ENCODE peak calls at places on chromosome 22, in eight cellular contexts. C is lower leg skin; F is CD8-positive, alpha-beta T cell; O is stomach; P is IMR-90; T is endodermal cell; I is GM10248; B is GM23338. W is an unnamed sample.

GRCh38 chr22:49951001-49951677 is 9.4 kb upstream of the PIM3 start:
- DNase-seq in C (no peak), F (peak; percentile 66), O (peak; percentile 99), P (peak; percentile 64), T (peak; percentile 57), I (peak; percentile 69), B (no peak), W (peak; percentile 95)

GRCh38 chr22:38953577-38954413 is 3.6 kb upstream of the APOBEC3A start:
- DNase-seq in C (no peak), F (no peak), O (no peak), P (no peak), T (no peak), I (peak; percentile 93), B (no peak), W (no peak)

GRCh38 chr22:25661067-25661466 is 80.9 kb upstream of the MYO18B start:
- DNase-seq in C (no peak), F (no peak), O (no peak), P (no peak), T (no peak), I (no peak), B (no peak), W (no peak)

GRCh38 chr22:47586038-47586437 is 823.6 kb downstream of the TBC1D22A start:
- DNase-seq in C (no peak), F (no peak), O (no peak), P (no peak), T (no peak), I (no peak), B (no peak), W (no peak)

GRCh38 chr22:46777609-46777970 is 15.1 kb downstream of the TBC1D22A start:
- DNase-seq in C (no peak), F (peak; percentile 66), O (peak; percentile 43), P (no peak), T (no peak), I (peak; percentile 56), B (no peak), W (peak; percentile 59)

GRCh38 chr22:35444685-35445399 is 44.9 kb downstream of the MCM5 start:
- DNase-seq in C (no peak), F (no peak), O (no peak), P (no peak), T (no peak), I (no peak), B (no peak), W (peak; percentile 20)

GRCh38 chr22:42134033-42135020 is 3.7 kb upstream of the CYP2D6 start:
- DNase-seq in C (peak; percentile 83), F (no peak), O (no peak), P (no peak), T (no peak), I (no peak), B (no peak), W (no peak)

GRCh38 chr22:45490836-45491235 is 11.8 kb upstream of the FBLN1 start:
- DNase-seq in C (no peak), F (no peak), O (no peak), P (no peak), T (peak; percentile 43), I (no peak), B (no peak), W (no peak)

GRCh38 chr22:32793604-32794003 is 7.9 kb upstream of the TIMP3 start:
- DNase-seq in C (no peak), F (no peak), O (no peak), P (no peak), T (no peak), I (no peak), B (no peak), W (no peak)

GRCh38 chr22:24007253-24008021 is 2.2 kb upstream of the GSTT4 start:
- DNase-seq in C (no peak), F (no peak), O (no peak), P (no peak), T (no peak), I (peak; percentile 8), B (no peak), W (peak; percentile 62)

GRCh38 chr22:23237201-23237798 is 57.0 kb downstream of the BCR start:
- DNase-seq in C (no peak), F (no peak), O (peak; percentile 44), P (peak; percentile 66), T (peak; percentile 99), I (no peak), B (peak; percentile 63), W (no peak)

GRCh38 chr22:32573991-32574390 is 99.4 kb downstream of the FBXO7 start:
- DNase-seq in C (peak; percentile 66), F (no peak), O (no peak), P (no peak), T (no peak), I (no peak), B (no peak), W (no peak)

GRCh38 chr22:17284917-17285316 is 65.7 kb upstream of the ADA2 start:
- DNase-seq in C (no peak), F (no peak), O (no peak), P (no peak), T (no peak), I (no peak), B (no peak), W (no peak)

GRCh38 chr22:45638834-45639746 is 32.5 kb upstream of the ATXN10 start:
- DNase-seq in C (peak; percentile 95), F (no peak), O (peak; percentile 59), P (no peak), T (no peak), I (no peak), B (peak; percentile 18), W (peak; percentile 86)

GRCh38 chr22:46360891-46361290 is 25.4 kb downstream of the TRMU start:
- DNase-seq in C (no peak), F (no peak), O (no peak), P (no peak), T (no peak), I (no peak), B (no peak), W (peak; percentile 63)

GRCh38 chr22:46057762-46058420 is 80.9 kb upstream of the WNT7B start:
- DNase-seq in C (peak; percentile 87), F (no peak), O (peak; percentile 57), P (no peak), T (peak; percentile 21), I (peak; percentile 88), B (no peak), W (peak; percentile 51)

DNA sequence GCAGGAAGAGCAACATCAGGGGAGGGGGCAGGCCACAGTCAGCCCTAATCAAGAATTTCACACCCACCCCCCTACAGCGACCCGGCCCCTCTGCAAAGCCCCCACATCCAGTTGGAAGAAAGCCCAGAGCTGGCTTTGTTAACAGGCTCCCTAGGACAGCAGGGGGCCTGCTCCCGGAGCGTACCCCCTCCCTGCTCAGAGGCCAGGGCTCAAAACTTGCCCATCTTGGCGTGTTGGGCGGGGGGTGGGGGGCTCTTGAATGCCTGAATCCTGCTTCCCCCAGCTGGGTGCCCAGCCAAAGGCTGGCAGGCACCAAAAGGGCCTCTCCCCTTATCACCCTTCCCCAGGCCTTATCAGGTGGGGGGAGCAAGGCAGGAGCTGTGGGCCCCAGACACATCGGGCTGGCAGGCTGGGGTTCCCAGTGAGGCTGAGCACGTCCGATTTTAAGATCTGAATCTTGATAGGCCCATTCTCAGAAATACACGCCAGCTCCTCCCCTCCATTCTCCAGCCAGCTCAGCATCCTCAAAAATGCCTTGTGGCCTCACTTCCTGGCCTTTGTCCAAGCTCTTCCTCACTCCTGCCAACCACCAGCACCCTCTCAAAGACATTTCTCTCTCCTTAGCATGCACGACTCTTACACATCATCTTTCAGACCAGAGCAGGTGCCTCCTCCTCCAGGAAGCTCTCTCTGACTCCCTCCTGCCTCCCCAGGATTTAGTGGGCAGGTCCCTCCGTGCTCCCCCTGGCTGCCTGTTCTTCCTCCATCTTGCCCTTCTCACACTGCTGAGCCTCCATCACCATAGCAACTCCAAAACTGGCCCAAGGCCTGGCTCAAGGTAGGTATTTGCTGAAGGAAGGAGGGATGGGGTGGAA is 384.8 kb downstream of the MN1 start:
- DNase-seq in C (no peak), F (no peak), O (peak; percentile 34), P (peak; percentile 88), T (peak; percentile 83), I (no peak), B (peak; percentile 83), W (no peak)
- TF ChIP-seq CTCF in C (no peak), F (no peak), O (no peak), P (no peak), T (peak; percentile 35), I (no peak), B (peak; percentile 42), W (no peak)

DNA sequence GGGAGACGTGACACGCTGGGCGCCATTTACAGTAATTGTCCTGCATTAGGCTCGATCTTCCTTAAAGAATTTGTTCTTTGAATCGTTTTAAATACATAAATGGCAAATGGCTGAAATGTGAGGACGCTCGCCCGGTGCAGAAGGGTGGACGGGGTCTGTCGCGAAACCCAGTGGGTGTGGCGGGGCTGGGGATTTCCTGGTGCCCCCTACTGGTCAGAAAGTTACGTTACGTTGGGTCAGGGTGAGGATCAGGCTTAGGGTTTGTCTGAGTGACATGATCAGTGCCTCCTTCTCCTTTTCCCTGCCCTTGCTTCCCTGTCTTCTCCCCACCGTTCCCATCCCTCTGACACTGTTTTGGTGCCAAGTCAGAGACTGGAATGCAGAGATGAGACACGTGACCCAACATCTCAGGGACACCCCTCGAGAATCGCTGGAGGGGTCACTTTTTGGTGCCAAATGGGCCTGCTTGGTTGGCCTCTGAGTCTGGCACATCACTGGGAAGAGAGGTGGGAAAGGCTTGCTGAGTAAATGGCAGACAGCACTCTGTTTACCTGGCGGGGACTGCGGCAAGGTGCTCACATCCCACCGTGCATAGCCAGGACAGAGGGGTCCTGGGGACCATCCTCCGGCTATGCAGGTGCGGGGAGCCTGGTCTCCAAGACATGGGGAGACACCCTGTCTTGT is 1107.6 kb downstream of the BRD1 start:
- DNase-seq in C (no peak), F (no peak), O (no peak), P (no peak), T (peak; percentile 83), I (no peak), B (peak; percentile 1), W (no peak)
- TF ChIP-seq CTCF in C (no peak), F (no peak), O (no peak), P (no peak), T (peak; percentile 78), I (no peak), B (no peak), W (no peak)

GRCh38 chr22:37127350-37127878 is 17.9 kb upstream of the TMPRSS6 start:
- DNase-seq in C (no peak), F (no peak), O (no peak), P (no peak), T (no peak), I (no peak), B (no peak), W (peak; percentile 22)

GRCh38 chr22:37130031-37130430 is 19.7 kb downstream of the IL2RB start:
- DNase-seq in C (no peak), F (no peak), O (no peak), P (no peak), T (no peak), I (no peak), B (no peak), W (peak; percentile 53)

GRCh38 chr22:37128555-37129281 is 19.2 kb upstream of the TMPRSS6 start:
- DNase-seq in C (no peak), F (no peak), O (no peak), P (no peak), T (no peak), I (no peak), B (no peak), W (no peak)

GRCh38 chr22:37126383-37126782 is 16.9 kb upstream of the TMPRSS6 start:
- DNase-seq in C (no peak), F (no peak), O (no peak), P (no peak), T (peak; percentile 75), I (peak; percentile 53), B (peak; percentile 55), W (no peak)

GRCh38 chr22:37126882-37127281 is 17.4 kb upstream of the TMPRSS6 start:
- DNase-seq in C (no peak), F (peak; percentile 36), O (no peak), P (no peak), T (peak; percentile 77), I (no peak), B (peak; percentile 33), W (no peak)
- TF ChIP-seq CTCF in C (no peak), F (peak; percentile 31), O (no peak), P (peak; percentile 16), T (peak; percentile 82), I (peak; percentile 35), B (peak; percentile 70), W (no peak)

GRCh38 chr22:33917744-33918406 is 2.4 kb downstream of the LARGE1 start:
- DNase-seq in C (no peak), F (no peak), O (no peak), P (peak; percentile 50), T (peak; percentile 62), I (peak; percentile 28), B (peak; percentile 66), W (no peak)
- TF ChIP-seq CTCF in C (no peak), F (no peak), O (no peak), P (peak; percentile 51), T (peak; percentile 57), I (peak; percentile 73), B (peak; percentile 77), W (no peak)

W was measured in left lung.